ENCODE peak calls at places on chromosomes 11 and 22, in nine cellular contexts. One of them, this sample, is unnamed.

GRCh38 chr22:31329029-31329428 is 17.1 kb downstream of the PATZ1 start:
- DNase-seq in activated T-helper 1 cell treated with anti-CD3 and anti-CD28 coated beads, Interleukin-12 subunit alpha, Interleukin-12 subunit beta, Interleukin-2, Interleukin-4 antibody, amounts not matched to agents 30 ng/mL and 10 ng/mL and 1 ng/mL, durations not matched to agents 14 hours and 24 hours and 36 hours: no peak
- DNase-seq in stimulated activated CD4-positive, alpha-beta T cell treated with anti-CD3 and anti-CD28 coated beads, Interleukin-4, amount 100 ng/mL, for 1 hour: no peak
- DNase-seq in LNCaP clone FGC: no peak
- DNase-seq in cardiac fibroblast: no peak
- DNase-seq in GM10248: no peak
- DNase-seq in hippocampal formation: no peak
- DNase-seq in naive thymus-derived CD8-positive, alpha-beta T cell: no peak
- DNase-seq in T-helper 1 cell: no peak
- DNase-seq in this sample: no peak

GRCh38 chr22:44336962-44337657 is 24.4 kb upstream of the SHISAL1 start:
- DNase-seq in activated T-helper 1 cell treated with anti-CD3 and anti-CD28 coated beads, Interleukin-12 subunit alpha, Interleukin-12 subunit beta, Interleukin-2, Interleukin-4 antibody, amounts not matched to agents 30 ng/mL and 10 ng/mL and 1 ng/mL, durations not matched to agents 14 hours and 24 hours and 36 hours: no peak
- DNase-seq in stimulated activated CD4-positive, alpha-beta T cell treated with anti-CD3 and anti-CD28 coated beads, Interleukin-4, amount 100 ng/mL, for 1 hour: no peak
- DNase-seq in T-helper 1 cell: no peak
- DNase-seq in naive thymus-derived CD8-positive, alpha-beta T cell: no peak
- DNase-seq in LNCaP clone FGC: no peak
- DNase-seq in cardiac fibroblast: no peak
- DNase-seq in hippocampal formation: no peak
- DNase-seq in GM10248: no peak
- DNase-seq in this sample: no peak

GRCh38 chr11:23569134-23569533 is 708.9 kb upstream of the CCDC179 start:
- DNase-seq in hippocampal formation: no peak
- DNase-seq in T-helper 1 cell: no peak
- DNase-seq in naive thymus-derived CD8-positive, alpha-beta T cell: no peak
- DNase-seq in LNCaP clone FGC: peak
- DNase-seq in GM10248: no peak
- DNase-seq in cardiac fibroblast: no peak
- DNase-seq in activated T-helper 1 cell treated with anti-CD3 and anti-CD28 coated beads, Interleukin-12 subunit alpha, Interleukin-12 subunit beta, Interleukin-2, Interleukin-4 antibody, amounts not matched to agents 30 ng/mL and 10 ng/mL and 1 ng/mL, durations not matched to agents 14 hours and 24 hours and 36 hours: no peak
- DNase-seq in stimulated activated CD4-positive, alpha-beta T cell treated with anti-CD3 and anti-CD28 coated beads, Interleukin-4, amount 100 ng/mL, for 1 hour: no peak
- DNase-seq in this sample: no peak

GRCh38 chr11:85414175-85414574 is 213.0 kb downstream of the DLG2 start:
- DNase-seq in naive thymus-derived CD8-positive, alpha-beta T cell: no peak
- DNase-seq in cardiac fibroblast: no peak
- DNase-seq in GM10248: no peak
- DNase-seq in hippocampal formation: no peak
- DNase-seq in stimulated activated CD4-positive, alpha-beta T cell treated with anti-CD3 and anti-CD28 coated beads, Interleukin-4, amount 100 ng/mL, for 1 hour: no peak
- DNase-seq in LNCaP clone FGC: no peak
- DNase-seq in activated T-helper 1 cell treated with anti-CD3 and anti-CD28 coated beads, Interleukin-12 subunit alpha, Interleukin-12 subunit beta, Interleukin-2, Interleukin-4 antibody, amounts not matched to agents 30 ng/mL and 10 ng/mL and 1 ng/mL, durations not matched to agents 14 hours and 24 hours and 36 hours: no peak
- DNase-seq in T-helper 1 cell: no peak
- DNase-seq in this sample: no peak

GRCh38 chr22:36928826-36929535 is 15.6 kb downstream of the CSF2RB start:
- DNase-seq in LNCaP clone FGC: no peak
- DNase-seq in T-helper 1 cell: no peak
- DNase-seq in activated T-helper 1 cell treated with anti-CD3 and anti-CD28 coated beads, Interleukin-12 subunit alpha, Interleukin-12 subunit beta, Interleukin-2, Interleukin-4 antibody, amounts not matched to agents 30 ng/mL and 10 ng/mL and 1 ng/mL, durations not matched to agents 14 hours and 24 hours and 36 hours: no peak
- DNase-seq in hippocampal formation: no peak
- DNase-seq in stimulated activated CD4-positive, alpha-beta T cell treated with anti-CD3 and anti-CD28 coated beads, Interleukin-4, amount 100 ng/mL, for 1 hour: no peak
- DNase-seq in naive thymus-derived CD8-positive, alpha-beta T cell: no peak
- DNase-seq in cardiac fibroblast: no peak
- DNase-seq in GM10248: peak
- DNase-seq in this sample: no peak

GRCh38 chr11:33257160-33257896 is at the start of gene HIPK3:
- DNase-seq in GM10248: peak
- DNase-seq in LNCaP clone FGC: no peak
- DNase-seq in T-helper 1 cell: peak
- DNase-seq in naive thymus-derived CD8-positive, alpha-beta T cell: peak
- DNase-seq in cardiac fibroblast: peak
- DNase-seq in hippocampal formation: peak
- DNase-seq in stimulated activated CD4-positive, alpha-beta T cell treated with anti-CD3 and anti-CD28 coated beads, Interleukin-4, amount 100 ng/mL, for 1 hour: peak
- DNase-seq in activated T-helper 1 cell treated with anti-CD3 and anti-CD28 coated beads, Interleukin-12 subunit alpha, Interleukin-12 subunit beta, Interleukin-2, Interleukin-4 antibody, amounts not matched to agents 30 ng/mL and 10 ng/mL and 1 ng/mL, durations not matched to agents 14 hours and 24 hours and 36 hours: peak
- DNase-seq in this sample: peak

GRCh38 chr11:69559181-69559580 is 77.7 kb downstream of the LINC01488 start:
- DNase-seq in LNCaP clone FGC: no peak
- DNase-seq in activated T-helper 1 cell treated with anti-CD3 and anti-CD28 coated beads, Interleukin-12 subunit alpha, Interleukin-12 subunit beta, Interleukin-2, Interleukin-4 antibody, amounts not matched to agents 30 ng/mL and 10 ng/mL and 1 ng/mL, durations not matched to agents 14 hours and 24 hours and 36 hours: no peak
- DNase-seq in GM10248: no peak
- DNase-seq in cardiac fibroblast: no peak
- DNase-seq in T-helper 1 cell: no peak
- DNase-seq in hippocampal formation: no peak
- DNase-seq in stimulated activated CD4-positive, alpha-beta T cell treated with anti-CD3 and anti-CD28 coated beads, Interleukin-4, amount 100 ng/mL, for 1 hour: no peak
- DNase-seq in naive thymus-derived CD8-positive, alpha-beta T cell: no peak
- DNase-seq in this sample: no peak

GRCh38 chr11:133337905-133338536 is 194.3 kb downstream of the OPCML start:
- DNase-seq in GM10248: no peak
- DNase-seq in hippocampal formation: no peak
- DNase-seq in activated T-helper 1 cell treated with anti-CD3 and anti-CD28 coated beads, Interleukin-12 subunit alpha, Interleukin-12 subunit beta, Interleukin-2, Interleukin-4 antibody, amounts not matched to agents 30 ng/mL and 10 ng/mL and 1 ng/mL, durations not matched to agents 14 hours and 24 hours and 36 hours: no peak
- DNase-seq in stimulated activated CD4-positive, alpha-beta T cell treated with anti-CD3 and anti-CD28 coated beads, Interleukin-4, amount 100 ng/mL, for 1 hour: no peak
- DNase-seq in cardiac fibroblast: no peak
- DNase-seq in LNCaP clone FGC: no peak
- DNase-seq in T-helper 1 cell: no peak
- DNase-seq in naive thymus-derived CD8-positive, alpha-beta T cell: no peak
- DNase-seq in this sample: no peak

GRCh38 chr11:77322506-77322905 is 21.0 kb upstream of the GDPD4 start:
- DNase-seq in hippocampal formation: peak
- DNase-seq in T-helper 1 cell: no peak
- DNase-seq in activated T-helper 1 cell treated with anti-CD3 and anti-CD28 coated beads, Interleukin-12 subunit alpha, Interleukin-12 subunit beta, Interleukin-2, Interleukin-4 antibody, amounts not matched to agents 30 ng/mL and 10 ng/mL and 1 ng/mL, durations not matched to agents 14 hours and 24 hours and 36 hours: no peak
- DNase-seq in cardiac fibroblast: peak
- DNase-seq in stimulated activated CD4-positive, alpha-beta T cell treated with anti-CD3 and anti-CD28 coated beads, Interleukin-4, amount 100 ng/mL, for 1 hour: no peak
- DNase-seq in naive thymus-derived CD8-positive, alpha-beta T cell: no peak
- DNase-seq in GM10248: no peak
- DNase-seq in LNCaP clone FGC: no peak
- DNase-seq in this sample: no peak

GRCh38 chr22:39908737-39909136 is 7.9 kb downstream of the GRAP2 start:
- DNase-seq in GM10248: no peak
- DNase-seq in T-helper 1 cell: no peak
- DNase-seq in naive thymus-derived CD8-positive, alpha-beta T cell: no peak
- DNase-seq in activated T-helper 1 cell treated with anti-CD3 and anti-CD28 coated beads, Interleukin-12 subunit alpha, Interleukin-12 subunit beta, Interleukin-2, Interleukin-4 antibody, amounts not matched to agents 30 ng/mL and 10 ng/mL and 1 ng/mL, durations not matched to agents 14 hours and 24 hours and 36 hours: no peak
- DNase-seq in LNCaP clone FGC: no peak
- DNase-seq in cardiac fibroblast: no peak
- DNase-seq in stimulated activated CD4-positive, alpha-beta T cell treated with anti-CD3 and anti-CD28 coated beads, Interleukin-4, amount 100 ng/mL, for 1 hour: no peak
- DNase-seq in hippocampal formation: no peak
- DNase-seq in this sample: no peak

GRCh38 chr11:112280268-112281126 is 19.8 kb upstream of the PLET1 start:
- DNase-seq in GM10248: peak
- DNase-seq in activated T-helper 1 cell treated with anti-CD3 and anti-CD28 coated beads, Interleukin-12 subunit alpha, Interleukin-12 subunit beta, Interleukin-2, Interleukin-4 antibody, amounts not matched to agents 30 ng/mL and 10 ng/mL and 1 ng/mL, durations not matched to agents 14 hours and 24 hours and 36 hours: peak
- DNase-seq in stimulated activated CD4-positive, alpha-beta T cell treated with anti-CD3 and anti-CD28 coated beads, Interleukin-4, amount 100 ng/mL, for 1 hour: peak
- DNase-seq in T-helper 1 cell: peak
- DNase-seq in cardiac fibroblast: peak
- DNase-seq in LNCaP clone FGC: peak
- DNase-seq in hippocampal formation: peak
- DNase-seq in naive thymus-derived CD8-positive, alpha-beta T cell: peak
- DNase-seq in this sample: peak

GRCh38 chr11:62555464-62556092 is 9.0 kb upstream of the AHNAK start:
- DNase-seq in stimulated activated CD4-positive, alpha-beta T cell treated with anti-CD3 and anti-CD28 coated beads, Interleukin-4, amount 100 ng/mL, for 1 hour: no peak
- DNase-seq in LNCaP clone FGC: no peak
- DNase-seq in hippocampal formation: no peak
- DNase-seq in naive thymus-derived CD8-positive, alpha-beta T cell: peak
- DNase-seq in GM10248: peak
- DNase-seq in activated T-helper 1 cell treated with anti-CD3 and anti-CD28 coated beads, Interleukin-12 subunit alpha, Interleukin-12 subunit beta, Interleukin-2, Interleukin-4 antibody, amounts not matched to agents 30 ng/mL and 10 ng/mL and 1 ng/mL, durations not matched to agents 14 hours and 24 hours and 36 hours: peak
- DNase-seq in T-helper 1 cell: peak
- DNase-seq in cardiac fibroblast: peak
- DNase-seq in this sample: peak

GRCh38 chr11:62573006-62573591 is 592 bp downstream of the EEF1G start:
- DNase-seq in cardiac fibroblast: no peak
- DNase-seq in stimulated activated CD4-positive, alpha-beta T cell treated with anti-CD3 and anti-CD28 coated beads, Interleukin-4, amount 100 ng/mL, for 1 hour: no peak
- DNase-seq in activated T-helper 1 cell treated with anti-CD3 and anti-CD28 coated beads, Interleukin-12 subunit alpha, Interleukin-12 subunit beta, Interleukin-2, Interleukin-4 antibody, amounts not matched to agents 30 ng/mL and 10 ng/mL and 1 ng/mL, durations not matched to agents 14 hours and 24 hours and 36 hours: no peak
- DNase-seq in LNCaP clone FGC: no peak
- DNase-seq in hippocampal formation: no peak
- DNase-seq in GM10248: no peak
- DNase-seq in naive thymus-derived CD8-positive, alpha-beta T cell: no peak
- DNase-seq in T-helper 1 cell: no peak
- DNase-seq in this sample: no peak

This sample was measured in GM20000.